ENCODE peak calls at places on chromosomes 2 and 18, in four cellular contexts. T is stimulated activated CD4-positive, alpha-beta T cell treated with anti-CD3 and anti-CD28 coated beads, Interleukin-2, amount 100 ng/mL, for 48 hours; B is activated T-helper 1 cell treated with anti-CD3 and anti-CD28 coated beads, Interleukin-2, amount 50 U/mL, for 16 hours; Z is occipital lobe. A is an unnamed sample.

GRCh38 chr2:181955010-181955409 is 30.6 kb upstream of the PPP1R1C start:
- DNase-seq in T (no peak), B (no peak), Z (no peak), A (peak)

GRCh38 chr2:41872646-41873045 is 175.2 kb upstream of the PKDCC start:
- DNase-seq in T (no peak), B (no peak), Z (no peak), A (peak)

GRCh38 chr2:105827351-105828096 is 82.8 kb downstream of the NCK2 start:
- DNase-seq in T (no peak), B (no peak), Z (no peak), A (no peak)

GRCh38 chr2:46657042-46657504 is 177.7 kb downstream of the TMEM247 start:
- DNase-seq in Z (no peak), T (no peak), B (no peak), A (peak)

GRCh38 chr2:148303166-148303565 is 282.3 kb downstream of the MBD5 start:
- DNase-seq in Z (no peak), B (no peak), T (no peak), A (no peak)

GRCh38 chr2:64052468-64053241 is 33.4 kb upstream of the VPS54 start:
- DNase-seq in Z (no peak), B (no peak), T (no peak), A (no peak)

GRCh38 chr2:54559593-54560145 is 103.5 kb downstream of the SPTBN1 start:
- DNase-seq in B (no peak), Z (no peak), T (no peak), A (peak)

GRCh38 chr2:238032755-238033337 is 28.0 kb upstream of the SCLY start:
- DNase-seq in T (no peak), B (no peak), Z (no peak), A (no peak)

GRCh38 chr2:63023444-63023843 is 27.2 kb upstream of the OTX1 start:
- DNase-seq in B (no peak), Z (no peak), T (no peak), A (peak)

GRCh38 chr2:24820598-24821432 is 27.6 kb downstream of the CENPO start:
- DNase-seq in T (no peak), Z (no peak), B (no peak), A (no peak)

GRCh38 chr18:41553716-41554115 is 401.3 kb upstream of the PIK3C3 start:
- DNase-seq in B (no peak), T (no peak), Z (no peak), A (no peak)

GRCh38 chr2:196422361-196422760 is 217.2 kb upstream of the CCDC150 start:
- DNase-seq in B (no peak), Z (no peak), T (no peak), A (no peak)

GRCh38 chr2:62116983-62117382 is 78.9 kb upstream of the B3GNT2 start:
- DNase-seq in B (no peak), T (no peak), Z (no peak), A (no peak)

GRCh38 chr2:226609361-226609760 is 190.3 kb downstream of the IRS1 start:
- DNase-seq in T (no peak), Z (no peak), B (no peak), A (peak)

GRCh38 chr2:150528861-150529801 is 41.7 kb upstream of the RND3 start:
- DNase-seq in T (no peak), Z (no peak), B (no peak), A (peak)

GRCh38 chr2:210630904-210631560 is 74.6 kb downstream of the CPS1 start:
- DNase-seq in T (no peak), Z (no peak), B (no peak), A (no peak)

GRCh38 chr18:52499646-52500045 is 159.6 kb downstream of the DCC start:
- DNase-seq in Z (no peak), B (no peak), T (no peak), A (no peak)

GRCh38 chr2:215401896-215402379 is 33.9 kb downstream of the FN1 start:
- DNase-seq in Z (no peak), B (no peak), T (no peak), A (peak)

GRCh38 chr2:146572598-146572997 is 1272.2 kb upstream of the ACVR2A start:
- DNase-seq in B (no peak), Z (no peak), T (no peak), A (peak)

GRCh38 chr2:118622931-118623330 is 224.5 kb downstream of the EN1 start:
- DNase-seq in T (no peak), Z (no peak), B (no peak), A (no peak)

GRCh38 chr2:209638346-209638745 is 133.3 kb upstream of the UNC80 start:
- DNase-seq in T (no peak), B (no peak), Z (no peak), A (no peak)

GRCh38 chr18:62494764-62495163 is 28.1 kb upstream of the ZCCHC2 start:
- DNase-seq in Z (no peak), B (no peak), T (no peak), A (no peak)

GRCh38 chr2:240129731-240130392 is 6.2 kb downstream of the COPS9 start:
- DNase-seq in Z (no peak), B (no peak), T (no peak), A (no peak)

GRCh38 chr2:11121099-11121822 is 34.0 kb upstream of the SLC66A3 start:
- DNase-seq in T (no peak), Z (no peak), B (no peak), A (peak)

GRCh38 chr2:170047331-170048065 is 130.4 kb upstream of the MYO3B start:
- DNase-seq in Z (no peak), B (no peak), T (no peak), A (peak)

GRCh38 chr2:86793752-86794151 is 3.0 kb upstream of the CD8A start:
- DNase-seq in B (no peak), T (no peak), Z (no peak), A (no peak)

GRCh38 chr2:71154798-71155197 is 24.4 kb downstream of the MPHOSPH10 start:
- DNase-seq in T (no peak), B (no peak), Z (no peak), A (peak)

A was measured in mesenchymal stem cell.